ENCODE peak calls at places on chromosomes 1 and 21, in seven cellular contexts. G is lower lobe of right lung, M is RWPE1, F is endothelial cell of umbilical vein, V is mammary epithelial cell, P is A673, I is tibial nerve. L is an unnamed sample.

GRCh38 chr1:168637350-168637991 is 61.1 kb downstream of the XCL1 start:
- DNase-seq in M (no peak), V (peak; percentile 39), G (no peak), I (no peak), P (peak; percentile 80), F (peak; percentile 28), L (peak; percentile 60)

GRCh38 chr1:165287781-165288180 is 68.7 kb downstream of the LMX1A start:
- DNase-seq in M (no peak), G (no peak), F (no peak), P (peak; percentile 43), V (no peak), I (no peak), L (no peak)

GRCh38 chr1:234758851-234759250 is 148.9 kb upstream of the IRF2BP2 start:
- DNase-seq in M (no peak), P (no peak), V (no peak), F (no peak), I (no peak), G (no peak), L (no peak)

GRCh38 chr21:19864456-19864855 is 1133.8 kb upstream of the NCAM2 start:
- DNase-seq in G (no peak), M (no peak), V (no peak), I (no peak), P (no peak), F (no peak), L (no peak)

GRCh38 chr21:35925497-35925896 is 134.8 kb downstream of the SETD4 start:
- DNase-seq in I (no peak), M (peak; percentile 16), G (no peak), V (peak; percentile 58), F (peak; percentile 96), P (peak; percentile 37), L (peak; percentile 34)

GRCh38 chr1:151311589-151312331 is 15.5 kb downstream of the PI4KB start:
- DNase-seq in I (peak; percentile 85), F (peak; percentile 86), V (peak; percentile 99), P (peak; percentile 86), G (peak; percentile 54), M (peak; percentile 99), L (peak; percentile 100)

GRCh38 chr1:34019741-34020552 is 145.1 kb downstream of the CSMD2 start:
- DNase-seq in V (no peak), M (no peak), P (no peak), F (no peak), G (no peak), I (no peak), L (no peak)

GRCh38 chr1:227764019-227764391 is 28.8 kb downstream of the SNAP47 start:
- DNase-seq in F (no peak), G (peak; percentile 58), I (no peak), M (peak; percentile 90), V (peak; percentile 68), P (peak; percentile 17), L (peak; percentile 96)

GRCh38 chr1:245290836-245291235 is 136.1 kb downstream of the KIF26B start:
- DNase-seq in G (no peak), I (no peak), M (no peak), F (no peak), V (no peak), P (no peak), L (no peak)

GRCh38 chr1:196380311-196380710 is 227.9 kb downstream of the KCNT2 start:
- DNase-seq in V (no peak), P (no peak), G (no peak), I (no peak), M (no peak), F (no peak), L (no peak)

GRCh38 chr1:52572387-52572786 is 19.5 kb upstream of the TUT4 start:
- DNase-seq in P (no peak), I (no peak), V (no peak), M (no peak), F (no peak), G (no peak), L (no peak)

GRCh38 chr1:118788372-118788955 is 199.7 kb downstream of the TBX15 start:
- DNase-seq in V (peak; percentile 3), G (no peak), M (no peak), F (no peak), I (no peak), P (peak; percentile 79), L (peak; percentile 73)

GRCh38 chr1:184242507-184242943 is 144.3 kb upstream of the C1orf21 start:
- DNase-seq in G (no peak), V (no peak), M (peak; percentile 3), P (no peak), F (peak; percentile 69), I (no peak), L (peak; percentile 62)

GRCh38 chr1:226002667-226003501 is 3.7 kb upstream of the SDE2 start:
- DNase-seq in F (peak; percentile 81), P (peak; percentile 89), M (no peak), V (peak; percentile 39), I (peak; percentile 44), G (peak; percentile 87), L (no peak)

GRCh38 chr1:225655509-225656258 is 2.8 kb upstream of the ENAH start:
- DNase-seq in P (peak; percentile 91), V (peak; percentile 92), F (peak; percentile 92), I (peak; percentile 57), G (no peak), M (peak; percentile 94), L (peak; percentile 96)

GRCh38 chr1:111629190-111629954 is 9.8 kb downstream of the RAP1A start:
- DNase-seq in P (no peak), M (no peak), G (no peak), V (no peak), F (no peak), I (no peak), L (no peak)

GRCh38 chr1:200035956-200036615 is 8.6 kb downstream of the NR5A2 start:
- DNase-seq in F (no peak), V (no peak), I (no peak), G (no peak), M (no peak), P (no peak), L (no peak)

GRCh38 chr1:235902638-235903542 is 36.2 kb upstream of the LYST start:
- DNase-seq in P (no peak), I (no peak), M (peak; percentile 65), F (no peak), G (peak; percentile 77), V (peak; percentile 93), L (peak; percentile 90)

DNA sequence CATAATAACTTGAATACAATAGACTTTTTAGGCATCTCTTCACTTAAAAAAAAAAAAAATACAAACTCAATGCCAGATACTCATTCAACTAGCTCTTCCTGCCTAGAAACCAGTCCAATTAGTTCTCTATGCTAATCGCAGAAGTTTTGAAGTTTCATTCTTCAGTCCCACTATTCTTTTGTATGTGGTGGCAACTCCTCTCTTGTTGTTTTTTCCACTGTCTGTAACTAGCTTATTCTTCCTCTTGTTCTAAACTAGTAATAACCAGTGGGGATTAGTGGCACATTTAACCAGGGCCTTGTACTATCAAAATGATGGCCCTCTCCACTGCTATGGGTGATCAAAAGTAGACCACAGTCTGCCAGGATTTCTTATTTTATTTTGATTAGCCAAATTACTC is 52.5 kb downstream of the SELENOF start:
- DNase-seq in G (no peak), V (no peak), P (no peak), I (no peak), F (no peak), M (no peak), L (no peak)
- H3K27ac ChIP-seq in G (no peak overlapping the region), V (no peak overlapping the region), P (no peak overlapping the region), I (no peak overlapping the region), F (no peak overlapping the region), M (no peak overlapping the region), L (no peak overlapping the region)

DNA sequence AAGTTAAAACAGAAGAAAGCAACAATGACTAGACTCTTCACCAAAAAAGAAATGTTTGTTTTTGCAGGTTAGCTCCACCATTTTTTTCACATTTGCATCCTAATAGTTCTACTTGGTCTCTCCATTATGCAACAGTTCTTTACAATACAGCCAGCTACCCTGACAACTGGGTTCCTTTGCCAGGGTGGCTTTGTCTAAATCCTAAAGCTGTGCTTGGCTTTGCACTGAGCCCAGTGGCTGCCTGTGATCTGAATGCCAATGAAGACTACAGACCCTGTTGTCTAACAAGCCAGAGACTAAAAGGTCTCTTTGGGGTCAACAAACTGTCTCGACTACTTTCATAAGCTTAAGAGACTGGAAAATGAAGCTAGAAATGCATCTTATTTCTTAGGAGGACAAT is 112.0 kb downstream of the AKT3 start:
- DNase-seq in I (no peak), P (no peak), G (no peak), F (no peak), V (no peak), M (no peak), L (no peak)
- H3K27ac ChIP-seq in I (no peak overlapping the region), P (no peak overlapping the region), G (no peak overlapping the region), F (no peak overlapping the region), V (no peak overlapping the region), M (no peak overlapping the region), L (no peak overlapping the region)

DNA sequence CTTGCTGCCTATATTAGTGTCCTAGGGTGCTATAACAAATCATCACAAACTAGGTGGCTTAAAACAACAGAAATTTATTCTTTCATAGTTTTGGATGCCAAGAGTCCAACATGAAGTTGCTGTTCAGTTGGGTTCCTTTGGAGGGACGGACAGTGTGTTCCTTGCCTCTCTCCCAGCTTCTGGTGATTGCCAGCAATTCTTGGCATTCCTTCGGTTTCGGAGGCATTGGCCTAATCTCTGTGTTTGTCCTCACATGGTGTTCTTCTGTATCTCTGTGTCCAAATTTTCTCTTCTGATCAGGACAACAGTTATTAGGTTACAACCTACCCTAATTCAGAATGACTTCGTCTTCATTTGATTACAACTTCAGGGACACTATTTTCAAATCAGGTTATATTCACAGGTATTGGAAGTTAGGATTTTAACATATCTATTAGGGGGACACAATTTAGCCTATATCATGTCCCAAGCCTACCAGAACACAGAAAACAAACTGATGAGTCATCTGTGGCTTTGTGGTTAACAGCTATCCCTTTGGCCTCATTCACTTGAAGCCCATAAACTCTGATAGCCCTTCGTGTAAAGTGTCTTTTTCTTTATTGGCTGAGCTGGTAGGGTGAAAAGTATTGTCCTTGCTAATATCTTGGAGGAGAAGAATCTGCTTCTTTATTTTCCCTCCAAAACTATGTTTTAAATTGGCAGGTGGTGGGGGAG is 83.2 kb upstream of the PAPPA2 start:
- DNase-seq in I (peak; percentile 13), M (no peak), V (no peak), P (no peak), F (no peak), G (no peak), L (peak; percentile 8)
- H3K27ac ChIP-seq in I (no peak overlapping the region), M (no peak overlapping the region), V (no peak overlapping the region), P (no peak overlapping the region), F (no peak overlapping the region), G (no peak overlapping the region), L (no peak overlapping the region)

DNA sequence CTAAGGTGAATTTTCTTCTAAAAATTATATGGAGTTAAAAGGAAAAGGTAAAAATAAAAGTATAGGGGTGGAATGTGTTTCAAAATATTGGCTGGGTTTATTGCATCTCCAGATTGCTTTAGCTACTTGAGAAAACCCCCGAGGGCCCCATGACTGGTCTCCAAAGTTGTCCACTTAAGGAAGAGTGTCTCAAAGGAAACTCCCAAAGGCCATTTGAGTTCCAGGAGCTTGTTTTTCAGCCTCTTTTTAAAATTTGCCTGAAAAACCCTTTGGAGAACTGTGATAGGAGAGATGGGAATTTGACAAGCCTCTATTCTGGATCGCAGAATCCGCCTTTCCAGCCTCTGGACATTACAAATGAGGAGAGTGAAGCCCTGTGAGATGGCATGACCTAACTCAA is 225.6 kb downstream of the ZNF326 start:
- DNase-seq in M (no peak), I (no peak), G (no peak), V (no peak), P (no peak), F (no peak), L (no peak)
- H3K27ac ChIP-seq in M (no peak overlapping the region), I (no peak overlapping the region), G (no peak overlapping the region), V (no peak overlapping the region), P (no peak overlapping the region), F (no peak overlapping the region), L (no peak overlapping the region)

L was measured in PC-3.